ENCODE peak calls at places on chromosomes 4 and X, in six cellular contexts. B, H, E, I, Z and D are unnamed samples.

GRCh38 chr4:186191266-186192067 is at the start of gene CYP4V2:
- DNase-seq in H (peak), I (peak), Z (peak), E (peak), B (no peak), D (peak)

GRCh38 chrX:129648514-129649267 is 6.1 kb downstream of the APLN start:
- DNase-seq in B (no peak), Z (peak), I (no peak), E (no peak), H (no peak), D (no peak)

GRCh38 chrX:44915361-44915868 is 42.4 kb downstream of the KDM6A start:
- DNase-seq in Z (no peak), B (no peak), H (no peak), I (peak), E (no peak), D (no peak)

GRCh38 chr4:69718376-69719293 is 41.8 kb downstream of the SULT1B1 start:
- DNase-seq in B (no peak), I (peak), E (no peak), Z (no peak), H (no peak), D (no peak)

GRCh38 chrX:2552621-2553297 is 52.0 kb upstream of the DHRSX start:
- DNase-seq in E (no peak), B (no peak), I (no peak), H (no peak), Z (no peak), D (no peak)

GRCh38 chrX:275967-276587 is 5.1 kb upstream of the PLCXD1 start:
- DNase-seq in Z (peak), E (peak), I (peak), B (peak), H (no peak), D (peak)

GRCh38 chr4:37693450-37694190 is 7.4 kb upstream of the RELL1 start:
- DNase-seq in H (peak), I (peak), Z (no peak), B (no peak), E (no peak), D (no peak)

GRCh38 chr4:8260656-8261111 is 8.9 kb upstream of the HTRA3 start:
- DNase-seq in Z (no peak), I (peak), E (no peak), B (no peak), H (peak), D (no peak)

GRCh38 chr4:156111706-156112105 is 158.0 kb upstream of the CTSO start:
- DNase-seq in E (no peak), I (no peak), H (no peak), B (no peak), Z (no peak), D (no peak)

GRCh38 chr4:53199356-53199755 is 166.5 kb downstream of the SCFD2 start:
- DNase-seq in B (no peak), H (no peak), E (no peak), I (no peak), Z (no peak), D (no peak)

GRCh38 chr4:81565137-81565870 is 93.6 kb upstream of the RASGEF1B start:
- DNase-seq in H (peak), Z (no peak), I (peak), B (peak), E (peak), D (peak)

GRCh38 chrX:53718073-53718472 is 31.6 kb upstream of the HUWE1 start:
- DNase-seq in B (no peak), I (no peak), H (no peak), Z (no peak), E (no peak), D (no peak)

GRCh38 chr4:42369489-42369888 is 27.8 kb upstream of the SHISA3 start:
- DNase-seq in I (no peak), B (no peak), Z (no peak), H (no peak), E (no peak), D (no peak)

GRCh38 chrX:23784487-23785301 is 1.7 kb downstream of the SAT1 start:
- DNase-seq in E (no peak), H (peak), I (peak), B (no peak), Z (no peak), D (no peak)

GRCh38 chr4:77776182-77777134 is 42.7 kb downstream of the CNOT6L start:
- DNase-seq in Z (no peak), I (peak), B (no peak), H (no peak), E (no peak), D (no peak)

GRCh38 chr4:25031077-25031606 is 396 bp upstream of the LGI2 start:
- DNase-seq in H (no peak), I (peak), B (no peak), E (peak), Z (peak), D (peak)

GRCh38 chr4:25032126-25032525 is 1.4 kb upstream of the LGI2 start:
- DNase-seq in E (no peak), H (no peak), I (no peak), B (no peak), Z (no peak), D (no peak)

GRCh38 chr4:25030283-25031076 is at the start of gene LGI2:
- DNase-seq in H (no peak), B (no peak), I (no peak), Z (peak), E (peak), D (peak)

DNA sequence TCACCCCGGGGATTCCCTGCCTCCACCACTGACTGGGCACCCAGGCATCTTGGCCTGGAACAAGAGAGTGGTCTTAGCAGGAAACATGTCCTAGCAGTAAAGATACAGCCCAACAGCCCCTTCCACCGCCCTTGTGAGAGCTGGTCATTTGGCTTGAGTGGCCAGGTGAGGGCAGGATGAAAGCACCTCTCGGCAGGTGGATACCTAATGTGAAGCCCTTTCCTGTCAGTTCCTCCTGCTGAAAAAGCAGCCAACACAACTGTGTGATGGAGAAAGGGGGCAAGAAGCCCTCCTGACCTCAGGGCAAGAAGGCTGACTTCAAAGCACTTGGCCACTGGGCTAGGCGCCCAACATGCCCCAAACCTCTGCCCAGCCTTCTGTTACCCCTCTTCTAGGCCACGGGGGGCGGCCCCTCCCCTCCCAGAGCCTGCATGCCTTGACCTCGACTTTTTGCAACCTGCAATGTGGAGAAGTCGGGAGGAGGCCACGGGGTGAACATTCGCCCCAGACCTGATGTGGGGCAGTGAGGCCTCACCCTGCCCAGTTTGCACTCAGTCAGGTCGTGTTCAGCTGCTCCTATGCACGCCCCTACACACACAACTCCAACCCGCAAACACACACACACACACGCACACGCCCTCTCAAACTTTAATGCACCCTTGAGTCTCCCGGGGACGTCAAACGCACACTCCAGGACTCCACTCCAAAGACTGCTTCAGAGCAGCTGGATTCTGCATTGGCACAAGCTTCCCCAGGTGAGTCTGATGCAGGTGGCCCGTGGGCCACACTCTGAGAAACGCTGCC is 1.1 kb downstream of the LGI2 start:
- DNase-seq in H (no peak), Z (no peak), E (no peak), B (no peak), I (no peak), D (no peak)
- H3K4me3 ChIP-seq in H (peak), Z (peak), E (peak), B (peak), I (no peak), D (peak)

DNA sequence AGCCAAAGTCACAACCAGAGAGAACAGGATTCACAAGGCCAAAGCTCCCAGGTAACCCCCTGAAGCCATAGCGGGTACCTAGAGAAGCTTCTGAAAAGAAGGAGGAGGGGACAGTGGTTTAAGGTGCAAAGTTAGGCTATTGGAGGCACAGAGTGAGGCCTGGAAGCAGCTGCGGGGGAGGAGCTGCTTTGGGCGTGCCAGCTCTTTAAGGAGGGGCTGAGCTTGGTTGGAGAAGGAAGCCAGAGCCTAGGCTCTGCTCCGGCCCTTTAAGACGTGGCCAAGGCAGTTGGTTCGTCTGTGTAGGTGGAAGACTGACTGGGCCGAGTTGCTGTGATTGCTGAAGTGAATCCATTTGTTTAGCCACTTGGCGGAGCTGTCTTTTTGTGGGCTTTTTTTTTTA is 1.5 kb downstream of the KLF8 start:
- DNase-seq in Z (no peak), B (peak), E (peak), I (peak), H (no peak), D (peak)
- TF ChIP-seq CTCF in Z (no peak), B (no peak), E (no peak), I (no peak), H (no peak), D (no peak)

GRCh38 chr4:242121-242848 is 63.0 kb downstream of the ZNF732 start:
- DNase-seq in Z (peak), I (peak), H (peak), E (peak), B (no peak), D (peak)

GRCh38 chr4:243407-243806 is 61.9 kb downstream of the ZNF732 start:
- DNase-seq in H (no peak), E (no peak), B (no peak), I (no peak), Z (peak), D (no peak)

GRCh38 chr4:244471-244870 is 60.8 kb downstream of the ZNF732 start:
- DNase-seq in I (peak), E (no peak), H (peak), B (no peak), Z (peak), D (no peak)
- H3K4me3 ChIP-seq in I (no peak), E (no peak), H (no peak), B (no peak), Z (peak), D (no peak)

DNA sequence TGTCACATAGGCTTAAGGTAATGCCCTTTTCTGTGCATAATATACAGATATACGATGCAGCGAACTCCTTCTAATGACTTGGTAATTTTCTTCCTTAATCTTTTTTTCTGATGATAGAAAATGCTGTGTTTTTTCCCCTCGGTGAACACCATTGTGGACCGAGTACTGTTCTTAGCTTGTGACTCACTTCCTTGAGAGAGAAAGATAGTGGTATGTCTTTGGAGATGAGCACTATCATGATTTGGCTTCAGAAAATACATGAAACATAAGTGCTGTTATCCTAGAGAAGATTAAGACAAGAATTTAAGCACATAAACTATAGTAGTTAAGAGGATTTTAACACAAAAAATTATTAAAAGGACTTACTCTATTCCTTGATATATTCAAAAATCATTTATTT is 63.9 kb downstream of the RS1 start:
- DNase-seq in Z (no peak), E (no peak), H (no peak), B (no peak), I (no peak), D (no peak)
- TF ChIP-seq CTCF in Z (no peak), E (no peak), H (no peak), B (no peak), I (no peak), D (no peak)